ENCODE peak calls at places on chromosomes 1 and 21, in eight cellular contexts. X is heart right ventricle; W is GM23338; N is fibroblast of mammary gland; A is sigmoid colon; C is cardiac muscle cell; P is CD8-positive, alpha-beta T cell; U is HL-60. E is an unnamed sample.

GRCh38 chr1:87000460-87000859 is 86.0 kb downstream of the HS2ST1 start:
- DNase-seq in X (no peak), W (no peak), N (no peak), A (no peak), C (no peak), P (no peak), U (no peak), E (no peak)

GRCh38 chr1:230301820-230302219 is 124.3 kb downstream of the PGBD5 start:
- DNase-seq in X (no peak), W (no peak), N (no peak), A (no peak), C (no peak), P (no peak), U (no peak), E (no peak)

GRCh38 chr1:18279713-18280074 is 172.1 kb downstream of the IGSF21 start:
- DNase-seq in X (no peak), W (no peak), N (no peak), A (no peak), C (no peak), P (no peak), U (no peak), E (no peak)

GRCh38 chr1:66982561-66983285 is 57.9 kb downstream of the MIER1 start:
- DNase-seq in X (no peak), W (no peak), N (no peak), A (no peak), C (no peak), P (no peak), U (no peak), E (no peak)

GRCh38 chr1:180501865-180502360 is 464 bp downstream of the ACBD6 start:
- DNase-seq in X (no peak), W (peak), N (no peak), A (no peak), C (no peak), P (no peak), U (no peak), E (peak)

GRCh38 chr1:11790880-11791715 is 14.7 kb downstream of the MTHFR start:
- DNase-seq in X (peak), W (no peak), N (peak), A (peak), C (peak), P (no peak), U (no peak), E (no peak)

GRCh38 chr1:218524986-218525385 is 179.8 kb downstream of the TGFB2 start:
- DNase-seq in X (no peak), W (no peak), N (no peak), A (no peak), C (no peak), P (no peak), U (no peak), E (no peak)

GRCh38 chr1:149995927-149996326 is 14.6 kb downstream of the OTUD7B start:
- DNase-seq in X (no peak), W (peak), N (peak), A (no peak), C (no peak), P (no peak), U (no peak), E (no peak)

GRCh38 chr1:202016717-202017384 is 6.5 kb downstream of the ELF3 start:
- DNase-seq in X (no peak), W (no peak), N (no peak), A (no peak), C (no peak), P (no peak), U (no peak), E (no peak)

GRCh38 chr1:1292851-1293250 is 12.6 kb downstream of the SCNN1D start:
- DNase-seq in X (no peak), W (no peak), N (no peak), A (no peak), C (no peak), P (no peak), U (no peak), E (no peak)

GRCh38 chr1:181179980-181180964 is 91.8 kb downstream of the IER5 start:
- DNase-seq in X (peak), W (peak), N (peak), A (no peak), C (peak), P (no peak), U (peak), E (no peak)

GRCh38 chr1:95793893-95794292 is 559.9 kb downstream of the RWDD3 start:
- DNase-seq in X (no peak), W (peak), N (peak), A (no peak), C (peak), P (no peak), U (peak), E (no peak)

GRCh38 chr1:214808845-214809460 is 206.0 kb downstream of the CENPF start:
- DNase-seq in X (no peak), W (peak), N (peak), A (no peak), C (peak), P (no peak), U (peak), E (no peak)

GRCh38 chr1:178541829-178542553 is 29.1 kb downstream of the TEX35 start:
- DNase-seq in X (peak), W (peak), N (no peak), A (no peak), C (peak), P (peak), U (peak), E (no peak)

GRCh38 chr1:15758953-15759661 is 512 bp downstream of the FBLIM1 start:
- DNase-seq in X (no peak), W (peak), N (no peak), A (no peak), C (peak), P (no peak), U (no peak), E (no peak)

GRCh38 chr1:228047183-228047466 is 35.4 kb upstream of the ARF1 start:
- DNase-seq in X (no peak), W (no peak), N (no peak), A (peak), C (no peak), P (no peak), U (no peak), E (no peak)

GRCh38 chr1:8097077-8097799 is 71.1 kb upstream of the ERRFI1 start:
- DNase-seq in X (no peak), W (no peak), N (peak), A (no peak), C (peak), P (no peak), U (no peak), E (no peak)

GRCh38 chr1:30473920-30474817 is 249.2 kb downstream of the MATN1 start:
- DNase-seq in X (no peak), W (no peak), N (no peak), A (peak), C (no peak), P (no peak), U (no peak), E (no peak)

GRCh38 chr1:109493227-109493626 is 667 bp upstream of the CYB561D1 start:
- DNase-seq in X (no peak), W (no peak), N (peak), A (no peak), C (no peak), P (no peak), U (no peak), E (no peak)

GRCh38 chr1:1439550-1440261 is 4.2 kb downstream of the VWA1 start:
- DNase-seq in X (no peak), W (peak), N (no peak), A (no peak), C (no peak), P (no peak), U (no peak), E (no peak)

GRCh38 chr1:19771350-19771749 is 28.4 kb downstream of the TMCO4 start:
- DNase-seq in X (no peak), W (no peak), N (no peak), A (no peak), C (no peak), P (no peak), U (no peak), E (no peak)

GRCh38 chr1:195933816-195934215 is 674.4 kb downstream of the KCNT2 start:
- DNase-seq in X (no peak), W (no peak), N (no peak), A (no peak), C (no peak), P (no peak), U (no peak), E (no peak)

GRCh38 chr1:35573198-35573775 is at the start of gene TFAP2E:
- DNase-seq in X (no peak), W (peak), N (peak), A (no peak), C (peak), P (no peak), U (no peak), E (no peak)

GRCh38 chr1:30368841-30369240 is 354.5 kb downstream of the MATN1 start:
- DNase-seq in X (no peak), W (no peak), N (no peak), A (no peak), C (no peak), P (no peak), U (no peak), E (no peak)

GRCh38 chr1:245797592-245798366 is 643.0 kb downstream of the KIF26B start:
- DNase-seq in X (no peak), W (peak), N (peak), A (no peak), C (peak), P (no peak), U (peak), E (no peak)

GRCh38 chr1:11262171-11263049 is at the start of gene MTOR:
- DNase-seq in X (peak), W (peak), N (peak), A (peak), C (peak), P (peak), U (peak), E (peak)

GRCh38 chr1:180210008-180210555 is 20.0 kb upstream of the LHX4 start:
- DNase-seq in X (no peak), W (no peak), N (no peak), A (no peak), C (no peak), P (no peak), U (no peak), E (no peak)

GRCh38 chr21:31098576-31099005 is 60.3 kb upstream of the KRTAP19-8 start:
- DNase-seq in X (peak), W (peak), N (peak), A (peak), C (peak), P (peak), U (peak), E (peak)

GRCh38 chr21:41171210-41171609 is 3.2 kb downstream of the BACE2 start:
- DNase-seq in X (no peak), W (no peak), N (no peak), A (peak), C (peak), P (no peak), U (no peak), E (no peak)

GRCh38 chr1:54334996-54335395 is 71.2 kb downstream of the SSBP3 start:
- DNase-seq in X (no peak), W (no peak), N (peak), A (no peak), C (no peak), P (no peak), U (no peak), E (no peak)

GRCh38 chr1:183214021-183214970 is 28.2 kb downstream of the LAMC2 start:
- DNase-seq in X (no peak), W (no peak), N (no peak), A (no peak), C (no peak), P (no peak), U (no peak), E (no peak)

GRCh38 chr1:221418346-221418745 is 323.5 kb downstream of the DUSP10 start:
- DNase-seq in X (no peak), W (no peak), N (peak), A (no peak), C (peak), P (no peak), U (no peak), E (no peak)

DNA sequence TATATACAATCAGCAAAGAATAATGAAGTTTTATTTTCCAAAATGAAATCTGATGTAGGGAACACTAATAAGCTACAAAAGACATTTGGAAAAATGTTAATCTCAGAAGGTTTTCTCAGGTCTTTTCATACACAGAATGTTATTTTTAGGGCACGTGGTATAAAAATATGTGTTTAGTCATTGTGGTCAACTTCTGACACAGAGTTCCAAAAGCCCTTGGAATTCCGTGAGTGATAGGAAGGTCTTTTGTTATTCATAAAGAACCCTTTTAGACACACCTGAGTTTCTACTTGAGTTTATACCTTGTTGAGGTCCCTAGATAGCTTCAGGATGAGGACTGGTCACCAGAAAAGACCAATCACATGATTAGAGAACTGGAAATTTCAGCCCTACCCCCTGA is 277.6 kb upstream of the NCAM2 start:
- DNase-seq in X (no peak), W (no peak), N (peak), A (no peak), C (peak), P (no peak), U (no peak), E (no peak)
- H3K4me3 ChIP-seq in X (no peak), W (no peak), N (no peak), A (no peak), C (no peak), P (no peak), U (no peak), E (no peak)

DNA sequence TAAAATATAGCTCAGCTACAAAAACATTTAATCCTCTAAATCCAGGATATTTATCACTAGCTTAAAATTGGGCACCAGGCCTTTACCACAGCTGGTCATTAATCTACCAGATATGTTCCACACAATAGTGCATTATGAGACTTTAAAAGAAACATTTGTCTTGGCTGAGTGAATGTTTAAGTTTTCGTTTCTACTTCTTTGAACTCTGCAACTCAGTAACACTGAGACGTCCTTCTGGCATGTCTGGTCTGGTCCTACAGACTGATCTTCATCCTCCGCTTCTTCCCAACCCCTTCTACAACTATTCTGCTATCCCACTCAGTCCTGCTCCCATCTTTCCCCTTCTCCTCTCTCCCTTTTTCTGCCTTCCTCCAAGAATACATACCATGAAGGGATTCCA is 296.2 kb downstream of the NEGR1 start:
- DNase-seq in X (no peak), W (no peak), N (no peak), A (no peak), C (no peak), P (no peak), U (no peak), E (no peak)
- TF ChIP-seq CTCF in X (no peak), W (no peak), N (no peak), A (no peak), C (no peak), P (no peak), U (no peak), E (no peak)

GRCh38 chr21:44919111-44919912 is 1.4 kb downstream of the ITGB2 start:
- DNase-seq in X (no peak), W (no peak), N (no peak), A (no peak), C (no peak), P (no peak), U (peak), E (no peak)
- H3K4me3 ChIP-seq in X (peak), W (peak), N (no peak), A (no peak), C (no peak), P (peak), U (peak), E (no peak)

DNA sequence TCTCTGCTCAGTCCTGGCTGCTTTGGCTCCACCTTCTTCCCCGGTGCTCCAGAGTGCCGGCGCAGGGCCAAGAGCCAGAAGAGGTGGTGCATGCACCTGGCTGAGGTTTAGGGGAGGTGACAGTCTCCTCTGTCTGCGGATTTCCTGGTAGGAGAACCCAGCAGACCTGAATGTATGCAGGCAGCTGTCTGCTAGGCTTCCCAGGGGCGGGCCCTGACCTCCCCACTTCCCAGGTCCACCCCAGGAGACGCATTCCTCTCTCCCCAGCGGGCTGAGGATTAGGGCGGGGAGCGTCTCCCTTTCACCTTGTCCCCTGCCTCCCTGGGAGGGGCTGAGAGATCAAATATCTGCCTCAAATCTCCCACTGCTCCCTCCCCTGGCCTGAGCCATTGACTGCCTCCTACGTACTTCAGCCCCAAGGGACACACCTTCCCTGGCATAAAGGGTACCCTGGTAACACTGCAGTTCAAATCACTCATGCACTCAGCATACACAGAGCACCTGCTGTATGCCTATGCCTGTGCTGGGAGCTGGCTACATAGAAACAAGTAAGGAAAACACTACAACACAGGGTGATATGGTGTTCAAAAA is 27.5 kb downstream of the DMBX1 start:
- DNase-seq in X (no peak), W (peak), N (no peak), A (no peak), C (no peak), P (no peak), U (no peak), E (peak)
- TF ChIP-seq CTCF in X (no peak), W (peak), N (no peak), A (no peak), C (no peak), P (no peak), U (no peak), E (peak)

GRCh38 chr1:206687251-206687914 is 2.7 kb downstream of the MAPKAPK2 start:
- DNase-seq in X (no peak), W (no peak), N (no peak), A (no peak), C (no peak), P (no peak), U (no peak), E (no peak)
- H3K4me3 ChIP-seq in X (peak), W (peak), N (peak), A (no peak), C (peak), P (peak), U (peak), E (no peak)

GRCh38 chr1:42658880-42659337 is 686 bp downstream of the PPIH start:
- DNase-seq in X (no peak), W (no peak), N (peak), A (no peak), C (peak), P (no peak), U (no peak), E (no peak)

GRCh38 chr1:42660907-42661500 is 2.8 kb downstream of the PPIH start:
- DNase-seq in X (no peak), W (no peak), N (no peak), A (no peak), C (no peak), P (no peak), U (no peak), E (no peak)

GRCh38 chr1:42657981-42658879 is at the start of gene PPIH:
- DNase-seq in X (peak), W (peak), N (peak), A (peak), C (peak), P (peak), U (peak), E (peak)
- TF ChIP-seq CTCF in X (peak), W (no peak), N (peak), A (peak), C (no peak), P (no peak), U (no peak), E (no peak)

GRCh38 chr1:200351826-200352549 is 57.8 kb downstream of the ZNF281 start:
- DNase-seq in X (no peak), W (no peak), N (peak), A (no peak), C (peak), P (no peak), U (peak), E (no peak)
- H3K4me3 ChIP-seq in X (no peak), W (no peak), N (no peak), A (no peak), C (no peak), P (peak), U (no peak), E (no peak)

GRCh38 chr1:21319447-21320407 is 29.5 kb upstream of the ECE1 start:
- DNase-seq in X (no peak), W (no peak), N (peak), A (peak), C (no peak), P (no peak), U (no peak), E (no peak)
- TF ChIP-seq CTCF in X (no peak), W (no peak), N (no peak), A (no peak), C (peak), P (no peak), U (no peak), E (no peak)

GRCh38 chr1:31934251-31934650 is 3.9 kb downstream of the PTP4A2 start:
- DNase-seq in X (no peak), W (no peak), N (no peak), A (no peak), C (no peak), P (no peak), U (no peak), E (no peak)

GRCh38 chr1:31931241-31932225 is 6.6 kb downstream of the PTP4A2 start:
- DNase-seq in X (no peak), W (peak), N (peak), A (no peak), C (peak), P (no peak), U (no peak), E (no peak)

GRCh38 chr1:31927661-31927980 is 10.5 kb downstream of the PTP4A2 start:
- DNase-seq in X (no peak), W (no peak), N (no peak), A (no peak), C (no peak), P (no peak), U (no peak), E (no peak)

GRCh38 chr1:31932491-31933316 is 5.5 kb downstream of the PTP4A2 start:
- DNase-seq in X (no peak), W (no peak), N (peak), A (no peak), C (no peak), P (no peak), U (peak), E (peak)

GRCh38 chr1:31930827-31931226 is 7.3 kb downstream of the PTP4A2 start:
- DNase-seq in X (no peak), W (no peak), N (no peak), A (no peak), C (no peak), P (no peak), U (no peak), E (no peak)
- H3K4me3 ChIP-seq in X (no peak), W (peak), N (no peak), A (no peak), C (no peak), P (no peak), U (no peak), E (no peak)

GRCh38 chr1:9447215-9447960 is 91.9 kb upstream of the SLC25A33 start:
- DNase-seq in X (no peak), W (no peak), N (no peak), A (no peak), C (no peak), P (no peak), U (no peak), E (no peak)

GRCh38 chr1:9449976-9450696 is 89.1 kb upstream of the SLC25A33 start:
- DNase-seq in X (no peak), W (no peak), N (no peak), A (no peak), C (no peak), P (no peak), U (no peak), E (no peak)

GRCh38 chr1:9449106-9449627 is 90.1 kb upstream of the SLC25A33 start:
- DNase-seq in X (no peak), W (no peak), N (peak), A (no peak), C (peak), P (no peak), U (no peak), E (no peak)

GRCh38 chr1:9451086-9451485 is 88.2 kb upstream of the SLC25A33 start:
- DNase-seq in X (no peak), W (no peak), N (no peak), A (no peak), C (no peak), P (no peak), U (peak), E (no peak)

GRCh38 chr1:9448132-9449105 is 90.8 kb upstream of the SLC25A33 start:
- DNase-seq in X (no peak), W (no peak), N (no peak), A (no peak), C (no peak), P (no peak), U (no peak), E (no peak)
- TF ChIP-seq CTCF in X (peak), W (no peak), N (peak), A (no peak), C (no peak), P (no peak), U (no peak), E (peak)